ENCODE peak calls at places on chromosomes 5 and 9, in ten cellular contexts. T is WTC11, O is H1, L is endothelial cell of umbilical vein, J is HCT116, K is K562, Y is A549, R is HepG2, P is GM12878, D is SK-N-SH. H is an unnamed sample.

GRCh38 chr9:104682642-104683041 is 11.7 kb upstream of the OR13D1 start:
- DNase-seq in T (no peak), P (peak; percentile 7), Y (peak; percentile 21), O (no peak), D (peak; percentile 25), K (peak; percentile 64), R (peak; percentile 57), L (peak; percentile 60), J (peak; percentile 53), H (peak; percentile 66)

GRCh38 chr9:3398232-3398648 is 127.6 kb downstream of the RFX3 start:
- DNase-seq in D (no peak), Y (no peak), O (no peak), K (no peak), P (no peak), L (no peak), J (no peak), T (no peak), R (no peak), H (peak; percentile 58)

GRCh38 chr9:16645970-16646369 is 224.5 kb downstream of the BNC2 start:
- DNase-seq in P (no peak), O (no peak), T (no peak), L (peak; percentile 18), R (no peak), K (no peak), J (no peak), Y (no peak), D (no peak), H (no peak)

GRCh38 chr9:14346826-14347407 is 33.0 kb upstream of the NFIB start:
- DNase-seq in J (no peak), Y (no peak), L (no peak), T (peak; percentile 50), K (no peak), R (no peak), O (peak; percentile 67), D (peak; percentile 20), P (no peak), H (no peak)

GRCh38 chr9:114850871-114851270 is 45.0 kb upstream of the TNFSF15 start:
- DNase-seq in O (no peak), Y (no peak), L (peak; percentile 24), T (no peak), P (no peak), D (no peak), K (no peak), J (no peak), R (no peak), H (peak; percentile 20)

GRCh38 chr9:126674365-126675146 is 60.8 kb downstream of the LMX1B start:
- DNase-seq in K (no peak), O (no peak), D (no peak), R (no peak), L (no peak), P (no peak), Y (no peak), J (no peak), T (no peak), H (no peak)

GRCh38 chr5:101590384-101590783 is 687.3 kb upstream of the ST8SIA4 start:
- DNase-seq in D (peak; percentile 7), O (no peak), Y (no peak), K (no peak), R (no peak), T (peak; percentile 21), L (no peak), J (peak; percentile 12), P (no peak), H (peak; percentile 19)

GRCh38 chr9:126397056-126397455 is 70.4 kb downstream of the MVB12B start:
- DNase-seq in L (no peak), R (no peak), D (no peak), J (no peak), Y (peak; percentile 10), T (no peak), P (peak; percentile 54), O (no peak), K (no peak), H (peak; percentile 33)

GRCh38 chr5:75335486-75335885 is 1.5 kb upstream of the HMGCR start:
- DNase-seq in R (peak; percentile 76), O (no peak), Y (no peak), L (no peak), J (no peak), T (no peak), D (no peak), P (no peak), K (no peak), H (no peak)

GRCh38 chr5:75337366-75338021 is 474 bp downstream of the HMGCR start:
- DNase-seq in T (no peak), Y (no peak), O (no peak), L (peak; percentile 35), K (peak; percentile 48), D (no peak), P (no peak), R (no peak), J (no peak), H (no peak)

GRCh38 chr5:75338408-75338807 is 1.4 kb downstream of the HMGCR start:
- DNase-seq in J (no peak), T (no peak), L (no peak), Y (no peak), R (no peak), D (no peak), P (no peak), K (no peak), O (no peak), H (no peak)

GRCh38 chr5:75336625-75337336 is at the start of gene HMGCR:
- DNase-seq in R (peak; percentile 99), Y (peak; percentile 88), O (peak; percentile 93), K (peak; percentile 99), T (peak; percentile 99), L (peak; percentile 99), P (peak; percentile 98), D (peak; percentile 92), J (peak; percentile 99), H (peak; percentile 99)

DNA sequence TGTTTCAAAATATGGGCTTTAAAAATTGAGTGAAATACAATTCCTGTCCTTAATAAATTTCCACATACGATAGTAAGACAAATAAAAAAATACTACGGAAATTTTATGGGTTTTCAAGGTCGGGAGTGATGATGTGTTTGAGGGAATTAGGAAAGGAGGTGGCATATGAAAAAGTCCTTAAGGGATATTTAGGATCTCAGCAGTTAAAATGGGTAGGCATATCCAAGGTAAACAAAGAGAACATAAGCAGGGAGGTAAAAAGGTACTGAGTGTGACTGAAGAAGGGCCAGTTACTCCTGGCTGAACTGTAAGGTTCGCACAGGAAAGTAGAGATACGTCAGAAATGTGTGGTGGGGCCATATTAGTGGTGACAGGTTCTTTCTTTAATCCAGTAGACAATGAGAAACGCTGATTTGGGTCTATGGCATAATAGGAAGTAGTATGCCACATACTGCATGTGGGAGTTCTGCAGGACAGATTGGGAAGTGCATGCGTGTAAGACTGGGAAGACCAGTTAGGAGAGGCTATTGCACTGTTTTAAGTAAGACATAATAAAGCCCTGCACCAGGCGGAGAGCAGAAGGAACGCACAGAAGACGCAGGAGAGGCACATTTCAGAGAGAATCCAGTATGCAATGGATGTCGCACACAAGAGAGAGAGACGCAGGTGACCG is 932 bp upstream of the HMGCR start:
- DNase-seq in L (peak; percentile 77), D (peak; percentile 73), Y (peak; percentile 67), R (peak; percentile 81), K (peak; percentile 64), T (no peak), P (peak; percentile 32), O (no peak), J (peak; percentile 73), H (peak; percentile 51)
- TF ChIP-seq MAX in L (no peak), D (no peak), Y (no peak), R (no peak), K (no peak), T (no peak), P (no peak), O (no peak), J (no peak), H (no peak)

DNA sequence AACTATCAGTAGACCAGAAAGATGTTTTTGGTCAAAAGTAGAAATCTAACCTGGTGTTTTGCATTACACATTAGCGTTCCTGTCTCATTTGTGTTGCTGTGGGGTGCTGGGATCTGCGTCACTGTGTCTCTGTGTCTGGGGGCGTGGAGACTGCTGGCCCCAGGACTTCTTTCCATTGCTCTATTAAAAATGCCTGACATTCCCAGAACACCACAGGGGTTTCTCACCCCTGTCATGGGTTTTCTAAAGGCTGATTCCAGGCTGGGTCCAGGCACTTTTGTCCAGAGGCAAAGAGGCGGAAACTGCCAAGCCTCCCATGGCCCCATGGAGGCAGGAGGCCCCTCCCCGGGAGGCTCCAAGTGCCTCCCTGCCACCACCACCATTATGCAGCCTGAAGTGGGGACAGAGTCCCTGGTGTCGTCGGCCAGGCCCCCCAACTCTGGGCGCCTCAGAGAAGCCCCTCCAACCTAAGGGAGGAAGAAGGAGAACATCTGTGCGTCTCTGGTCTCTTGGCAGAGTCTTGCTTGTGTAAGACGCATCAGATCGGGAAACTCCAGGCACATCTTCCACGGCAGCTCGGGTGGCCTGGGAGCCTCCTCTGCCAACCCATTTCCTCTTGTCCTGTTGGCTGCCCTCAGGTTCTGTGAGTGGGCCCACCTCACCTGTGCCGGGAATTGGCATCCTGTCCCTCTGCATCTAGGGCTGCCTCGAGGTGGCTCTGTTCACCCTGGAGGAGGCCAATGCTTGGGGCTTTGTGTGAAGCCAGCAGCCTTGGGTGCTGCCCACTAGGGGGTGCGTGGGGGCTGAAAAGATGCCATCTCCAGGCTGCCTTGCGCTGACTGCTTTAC is 13.8 kb upstream of the PLEKHG4B start:
- DNase-seq in D (peak; percentile 70), R (peak; percentile 32), O (no peak), T (no peak), P (no peak), K (peak; percentile 46), Y (peak; percentile 74), L (no peak), J (peak; percentile 47), H (peak; percentile 77)
- TF ChIP-seq MAX in D (no peak), R (no peak), O (no peak), T (no peak), P (no peak), K (no peak), Y (no peak), L (no peak), J (no peak), H (no peak)

GRCh38 chr9:110977259-110977709 is 61.0 kb downstream of the LPAR1 start:
- DNase-seq in P (no peak), T (no peak), J (peak; percentile 79), R (no peak), K (no peak), D (no peak), Y (peak; percentile 13), O (no peak), L (peak; percentile 77), H (no peak)
- TF ChIP-seq MAX in P (no peak), T (no peak), J (peak; percentile 91), R (no peak), K (no peak), D (peak; percentile 44), Y (peak; percentile 36), O (no peak), L (no peak), H (no peak)

GRCh38 chr9:36037580-36038169 is 962 bp downstream of the RECK start:
- DNase-seq in O (no peak), P (no peak), R (no peak), D (peak; percentile 41), Y (peak; percentile 12), L (peak; percentile 65), J (no peak), T (no peak), K (no peak), H (no peak)

GRCh38 chr9:36040271-36040925 is 3.7 kb downstream of the RECK start:
- DNase-seq in T (no peak), L (peak; percentile 14), P (no peak), K (no peak), R (no peak), J (no peak), D (no peak), O (no peak), Y (no peak), H (no peak)

GRCh38 chr9:36039696-36040095 is 3.0 kb downstream of the RECK start:
- DNase-seq in O (no peak), R (no peak), Y (no peak), D (no peak), J (no peak), K (no peak), P (no peak), L (no peak), T (no peak), H (no peak)

GRCh38 chr9:36036780-36037579 is at the start of gene RECK:
- DNase-seq in T (peak; percentile 96), D (peak; percentile 96), K (peak; percentile 73), Y (peak; percentile 85), O (peak; percentile 98), R (peak; percentile 43), P (no peak), L (peak; percentile 72), J (peak; percentile 37), H (peak; percentile 72)

DNA sequence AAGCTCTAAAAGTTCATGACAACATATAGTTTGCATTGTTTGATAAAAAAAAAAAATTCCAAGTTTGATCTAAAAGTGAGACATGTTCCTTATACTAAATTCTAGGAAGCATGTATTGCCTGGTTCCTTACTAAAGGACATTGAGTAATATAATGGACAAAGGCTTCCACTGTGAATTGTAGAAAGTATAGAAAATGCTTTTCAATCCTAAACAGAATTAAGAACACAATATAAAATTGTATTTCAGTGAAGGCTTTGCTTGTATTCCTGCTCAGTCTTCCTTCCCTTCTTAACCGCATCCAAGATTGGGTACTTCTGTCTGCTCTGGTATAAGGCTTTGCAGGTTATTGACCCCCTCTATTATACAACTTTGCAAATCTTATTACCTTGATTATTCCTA is 2.4 kb downstream of the RECK start:
- DNase-seq in R (no peak), O (no peak), Y (no peak), D (no peak), L (no peak), P (no peak), J (no peak), K (no peak), T (no peak), H (no peak)
- TF ChIP-seq MAX in R (no peak), O (no peak), Y (no peak), D (no peak), L (no peak), P (no peak), J (no peak), K (no peak), T (no peak), H (no peak)

H was measured in NB4.